ENCODE peak calls at places on chromosomes 11 and 22, in five cellular contexts. T is progenitor cell of endocrine pancreas, P is GM13977, S is cardiac fibroblast, G is nephron progenitor cell. J is an unnamed sample.

GRCh38 chr22:37752189-37753061 is 55.3 kb upstream of the GCAT start:
- DNase-seq in S (peak; percentile 99), P (no peak), G (no peak), T (peak; percentile 42), J (no peak)

GRCh38 chr22:47382164-47382890 is 619.9 kb downstream of the TBC1D22A start:
- DNase-seq in T (no peak), P (no peak), G (no peak), S (no peak), J (no peak)

GRCh38 chr11:2517016-2517385 is 72.2 kb downstream of the KCNQ1 start:
- DNase-seq in P (no peak), S (no peak), T (no peak), G (no peak), J (no peak)

GRCh38 chr22:22687638-22688500 is 43.5 kb downstream of the GGTLC2 start:
- DNase-seq in S (peak; percentile 76), G (peak; percentile 47), T (peak; percentile 20), P (peak; percentile 20), J (no peak)

GRCh38 chr11:100932474-100933100 is 197.0 kb downstream of the PGR start:
- DNase-seq in T (no peak), P (peak; percentile 19), G (no peak), S (peak; percentile 58), J (no peak)

GRCh38 chr11:20160425-20161229 is at the start of gene DBX1:
- DNase-seq in P (peak; percentile 11), T (no peak), S (no peak), G (no peak), J (no peak)

GRCh38 chr11:93662177-93662575 is 694 bp downstream of the CEP295 start:
- DNase-seq in G (no peak), T (no peak), P (no peak), S (no peak), J (no peak)

GRCh38 chr11:35166369-35167360 is 27.7 kb downstream of the CD44 start:
- DNase-seq in P (no peak), G (no peak), T (no peak), S (peak; percentile 77), J (no peak)

GRCh38 chr11:100821198-100821597 is 134.1 kb downstream of the ARHGAP42 start:
- DNase-seq in P (no peak), S (no peak), G (no peak), T (no peak), J (no peak)

GRCh38 chr11:116715383-116715782 is 57.4 kb downstream of the BUD13 start:
- DNase-seq in G (no peak), T (no peak), S (no peak), P (no peak), J (no peak)

GRCh38 chr11:119694334-119694733 is 34.7 kb downstream of the NECTIN1 start:
- DNase-seq in T (no peak), S (no peak), P (peak; percentile 67), G (no peak), J (no peak)

GRCh38 chr11:74002832-74003231 is 6.1 kb downstream of the UCP3 start:
- DNase-seq in T (no peak), P (no peak), G (no peak), S (no peak), J (no peak)

GRCh38 chr11:11977206-11977938 is 31.1 kb downstream of the DKK3 start:
- DNase-seq in G (no peak), S (peak; percentile 92), P (no peak), T (no peak), J (peak; percentile 39)

GRCh38 chr11:75325713-75326438 is 25.6 kb downstream of the ARRB1 start:
- DNase-seq in S (peak; percentile 93), P (no peak), T (no peak), G (no peak), J (no peak)

GRCh38 chr22:40436460-40437431 is 66.4 kb downstream of the SGSM3 start:
- DNase-seq in G (no peak), S (peak; percentile 81), T (no peak), P (peak; percentile 54), J (no peak)

GRCh38 chr11:46738887-46739286 is 19.9 kb downstream of the F2 start:
- DNase-seq in G (no peak), S (no peak), P (no peak), T (no peak), J (no peak)

GRCh38 chr11:87589082-87589481 is 551.3 kb downstream of the TMEM135 start:
- DNase-seq in P (no peak), T (no peak), S (no peak), G (no peak), J (no peak)

GRCh38 chr22:35541254-35541748 is 670 bp downstream of the RASD2 start:
- DNase-seq in T (no peak), G (peak; percentile 60), P (no peak), S (no peak), J (no peak)

GRCh38 chr22:39090426-39091064 is 6.5 kb upstream of the APOBEC3H start:
- DNase-seq in P (no peak), T (no peak), G (no peak), S (no peak), J (no peak)

GRCh38 chr11:20584093-20584774 is 15.2 kb upstream of the SLC6A5 start:
- DNase-seq in S (no peak), T (no peak), P (no peak), G (no peak), J (no peak)

GRCh38 chr11:105361651-105362050 is 222.1 kb upstream of the CARD18 start:
- DNase-seq in G (no peak), T (no peak), P (no peak), S (no peak), J (no peak)

GRCh38 chr11:65921033-65921555 is 1.9 kb downstream of the DRAP1 start:
- DNase-seq in S (no peak), P (no peak), G (no peak), T (no peak), J (no peak)

GRCh38 chr11:28566643-28567042 is 458.5 kb downstream of the METTL15 start:
- DNase-seq in S (peak; percentile 96), T (peak; percentile 41), P (no peak), G (peak; percentile 63), J (peak; percentile 64)

GRCh38 chr11:17673951-17674350 is 45.4 kb upstream of the MYOD1 start:
- DNase-seq in G (no peak), P (no peak), S (no peak), T (no peak), J (no peak)

GRCh38 chr11:94525933-94526332 is 13.7 kb downstream of the C11orf97 start:
- DNase-seq in S (peak; percentile 89), T (no peak), P (no peak), G (no peak), J (no peak)

GRCh38 chr11:134837166-134837886 is 425.3 kb upstream of the B3GAT1 start:
- DNase-seq in T (no peak), G (no peak), S (no peak), P (no peak), J (peak; percentile 44)

GRCh38 chr11:47056261-47056915 is 119.8 kb downstream of the CSTPP1 start:
- DNase-seq in G (no peak), P (no peak), S (peak; percentile 79), T (no peak), J (no peak)

GRCh38 chr11:44177905-44178304 is 82.4 kb downstream of the EXT2 start:
- DNase-seq in G (no peak), P (no peak), S (no peak), T (no peak), J (no peak)

GRCh38 chr11:66015094-66015881 is 3.5 kb downstream of the CST6 start:
- DNase-seq in P (no peak), G (no peak), T (no peak), S (peak; percentile 72), J (no peak)

GRCh38 chr11:10514713-10515112 is 26.3 kb downstream of the RNF141 start:
- DNase-seq in G (no peak), S (peak; percentile 13), P (no peak), T (no peak), J (no peak)

GRCh38 chr11:19979519-19979845 is 180.8 kb downstream of the DBX1 start:
- DNase-seq in S (no peak), T (no peak), P (peak; percentile 28), G (no peak), J (no peak)

GRCh38 chr11:7490054-7490453 is 4.7 kb downstream of the OLFML1 start:
- DNase-seq in P (no peak), S (peak; percentile 57), G (no peak), T (no peak), J (no peak)

GRCh38 chr22:31332886-31333285 is 13.3 kb downstream of the PATZ1 start:
- DNase-seq in P (no peak), S (no peak), T (no peak), G (no peak), J (no peak)

GRCh38 chr22:31333648-31334047 is 12.5 kb downstream of the PATZ1 start:
- DNase-seq in T (no peak), P (no peak), S (no peak), G (no peak), J (no peak)

GRCh38 chr22:31329453-31330215 is 16.5 kb downstream of the PATZ1 start:
- DNase-seq in T (no peak), G (no peak), P (no peak), S (no peak), J (no peak)

GRCh38 chr22:31334329-31334728 is 11.8 kb downstream of the PATZ1 start:
- DNase-seq in S (no peak), P (no peak), G (no peak), T (no peak), J (no peak)

GRCh38 chr22:31332010-31332409 is 14.1 kb downstream of the PATZ1 start:
- DNase-seq in G (no peak), S (no peak), T (no peak), P (no peak), J (no peak)
- TF ChIP-seq CTCF in G (no peak), S (no peak), T (no peak), P (no peak), J (no peak)

GRCh38 chr11:8641332-8641731 is 41.1 kb downstream of the TRIM66 start:
- DNase-seq in T (no peak), S (no peak), P (no peak), G (no peak), J (no peak)
- TF ChIP-seq CTCF in T (no peak), S (no peak), P (no peak), G (no peak), J (no peak)

GRCh38 chr11:55726715-55727324 is 46.4 kb upstream of the OR5D13 start:
- DNase-seq in P (no peak), T (no peak), G (no peak), S (no peak), J (no peak)
- TF ChIP-seq CTCF in P (peak; percentile 27), T (no peak), G (no peak), S (no peak), J (peak; percentile 33)

DNA sequence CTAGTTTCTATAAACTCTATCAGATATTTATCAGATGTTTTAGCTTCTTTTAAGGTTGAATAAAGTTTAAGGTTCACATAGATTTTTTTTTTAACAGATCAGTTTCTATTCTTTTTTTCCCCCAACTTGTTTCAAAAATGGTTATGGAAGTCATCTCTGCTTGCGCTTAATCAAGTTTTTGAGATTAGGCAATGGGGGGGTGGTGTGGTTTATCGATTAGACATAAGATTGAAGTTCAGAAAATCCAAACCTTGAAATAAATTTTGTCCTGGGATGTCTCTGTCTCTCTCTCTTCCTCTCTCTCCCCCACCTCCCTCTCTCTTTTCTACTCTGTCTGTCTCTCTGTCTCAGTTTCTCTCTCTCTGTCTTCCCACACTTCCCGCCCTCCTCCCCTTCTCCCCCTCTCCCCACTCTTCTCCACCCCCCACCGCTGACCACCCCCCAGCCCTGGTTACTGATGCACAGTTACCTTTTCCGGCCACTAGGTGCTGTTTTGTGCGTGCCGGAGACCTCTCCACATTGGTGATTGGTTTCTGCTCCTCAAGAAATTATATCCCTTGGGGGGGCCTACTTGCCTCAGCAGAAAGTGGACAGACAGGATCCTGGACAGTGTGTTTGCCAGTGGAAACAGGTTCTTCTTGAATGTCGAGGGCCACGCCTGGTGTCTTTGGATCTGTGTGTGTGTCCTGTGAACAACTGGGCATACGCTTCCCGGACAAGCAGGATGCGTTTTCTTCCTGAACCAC is 29.7 kb upstream of the ANO1 start:
- DNase-seq in G (peak; percentile 54), T (no peak), P (no peak), S (no peak), J (peak; percentile 69)
- TF ChIP-seq CTCF in G (peak; percentile 22), T (peak; percentile 40), P (peak; percentile 49), S (peak; percentile 15), J (peak; percentile 61)

J was measured in type B pancreatic cell.